ENCODE peak calls at places on chromosomes 1 and 21, in seven cellular contexts. One of them, this sample, is unnamed.

GRCh38 chr1:33661791-33662190 is 189.3 kb downstream of the ZSCAN20 start:
- DNase-seq in PC-9: no peak
- DNase-seq in mesendoderm: no peak
- DNase-seq in aorta: no peak
- DNase-seq in uterus: no peak
- DNase-seq in DND-41: no peak
- DNase-seq in spleen: no peak
- DNase-seq in this sample: no peak

GRCh38 chr21:41189147-41189538 is 21.2 kb downstream of the BACE2 start:
- DNase-seq in PC-9: no peak
- DNase-seq in mesendoderm: no peak
- DNase-seq in aorta: no peak
- DNase-seq in uterus: no peak
- DNase-seq in DND-41: no peak
- DNase-seq in spleen: no peak
- DNase-seq in this sample: no peak

GRCh38 chr1:200906491-200906890 is 11.8 kb downstream of the INAVA start:
- DNase-seq in PC-9: no peak
- DNase-seq in mesendoderm: no peak
- DNase-seq in aorta: no peak
- DNase-seq in uterus: no peak
- DNase-seq in DND-41: no peak
- DNase-seq in spleen: peak
- DNase-seq in this sample: no peak

GRCh38 chr1:19156676-19157075 is 53.4 kb downstream of the UBR4 start:
- DNase-seq in PC-9: peak
- DNase-seq in mesendoderm: no peak
- DNase-seq in aorta: no peak
- DNase-seq in uterus: no peak
- DNase-seq in DND-41: no peak
- DNase-seq in spleen: no peak
- DNase-seq in this sample: no peak

GRCh38 chr1:158014702-158015320 is 21.4 kb downstream of the KIRREL1 start:
- DNase-seq in PC-9: no peak
- DNase-seq in mesendoderm: no peak
- DNase-seq in aorta: no peak
- DNase-seq in uterus: no peak
- DNase-seq in DND-41: no peak
- DNase-seq in spleen: no peak
- DNase-seq in this sample: no peak

GRCh38 chr1:28173151-28173979 is 3.1 kb downstream of the PTAFR start:
- DNase-seq in PC-9: no peak
- DNase-seq in mesendoderm: peak
- DNase-seq in aorta: no peak
- DNase-seq in uterus: no peak
- DNase-seq in DND-41: no peak
- DNase-seq in spleen: peak
- DNase-seq in this sample: no peak

GRCh38 chr1:50427086-50427817 is 4.0 kb upstream of the DMRTA2 start:
- DNase-seq in PC-9: no peak
- DNase-seq in mesendoderm: peak
- DNase-seq in aorta: peak
- DNase-seq in uterus: no peak
- DNase-seq in DND-41: no peak
- DNase-seq in spleen: no peak
- DNase-seq in this sample: no peak

GRCh38 chr1:37125295-37125694 is 91.0 kb upstream of the GRIK3 start:
- DNase-seq in PC-9: no peak
- DNase-seq in mesendoderm: no peak
- DNase-seq in aorta: no peak
- DNase-seq in uterus: no peak
- DNase-seq in DND-41: no peak
- DNase-seq in spleen: no peak
- DNase-seq in this sample: no peak

GRCh38 chr1:48916121-48917069 is 139.7 kb upstream of the BEND5 start:
- DNase-seq in PC-9: peak
- DNase-seq in mesendoderm: peak
- DNase-seq in aorta: no peak
- DNase-seq in uterus: no peak
- DNase-seq in DND-41: peak
- DNase-seq in spleen: no peak
- DNase-seq in this sample: no peak

GRCh38 chr21:23463365-23463764 is 2143.9 kb downstream of the MRPL39 start:
- DNase-seq in PC-9: no peak
- DNase-seq in mesendoderm: no peak
- DNase-seq in aorta: no peak
- DNase-seq in uterus: no peak
- DNase-seq in DND-41: no peak
- DNase-seq in spleen: no peak
- DNase-seq in this sample: no peak

GRCh38 chr1:153358691-153358975 is 979 bp downstream of the S100A9 start:
- DNase-seq in PC-9: no peak
- DNase-seq in mesendoderm: no peak
- DNase-seq in aorta: no peak
- DNase-seq in uterus: no peak
- DNase-seq in DND-41: no peak
- DNase-seq in spleen: peak
- DNase-seq in this sample: no peak

GRCh38 chr1:48572632-48573258 is 100.7 kb upstream of the SPATA6 start:
- DNase-seq in PC-9: no peak
- DNase-seq in mesendoderm: peak
- DNase-seq in aorta: no peak
- DNase-seq in uterus: peak
- DNase-seq in DND-41: peak
- DNase-seq in spleen: peak
- DNase-seq in this sample: peak

GRCh38 chr21:45383615-45384201 is 21.3 kb upstream of the COL18A1 start:
- DNase-seq in PC-9: no peak
- DNase-seq in mesendoderm: peak
- DNase-seq in aorta: peak
- DNase-seq in uterus: peak
- DNase-seq in DND-41: no peak
- DNase-seq in spleen: peak
- DNase-seq in this sample: no peak

GRCh38 chr1:61334718-61335589 is 252.6 kb downstream of the NFIA start:
- DNase-seq in PC-9: no peak
- DNase-seq in mesendoderm: no peak
- DNase-seq in aorta: peak
- DNase-seq in uterus: peak
- DNase-seq in DND-41: no peak
- DNase-seq in spleen: no peak
- DNase-seq in this sample: no peak

GRCh38 chr1:84415386-84415785 is 17.1 kb downstream of the DNASE2B start:
- DNase-seq in PC-9: no peak
- DNase-seq in mesendoderm: no peak
- DNase-seq in aorta: no peak
- DNase-seq in uterus: no peak
- DNase-seq in DND-41: no peak
- DNase-seq in spleen: no peak
- DNase-seq in this sample: no peak

GRCh38 chr1:228101994-228102790 is 933 bp downstream of the C1orf35 start:
- DNase-seq in PC-9: no peak
- DNase-seq in mesendoderm: peak
- DNase-seq in aorta: no peak
- DNase-seq in uterus: no peak
- DNase-seq in DND-41: peak
- DNase-seq in spleen: peak
- DNase-seq in this sample: no peak

GRCh38 chr1:21324368-21325137 is 34.3 kb upstream of the ECE1 start:
- DNase-seq in PC-9: peak
- DNase-seq in mesendoderm: peak
- DNase-seq in aorta: peak
- DNase-seq in uterus: peak
- DNase-seq in DND-41: peak
- DNase-seq in spleen: peak
- DNase-seq in this sample: peak

DNA sequence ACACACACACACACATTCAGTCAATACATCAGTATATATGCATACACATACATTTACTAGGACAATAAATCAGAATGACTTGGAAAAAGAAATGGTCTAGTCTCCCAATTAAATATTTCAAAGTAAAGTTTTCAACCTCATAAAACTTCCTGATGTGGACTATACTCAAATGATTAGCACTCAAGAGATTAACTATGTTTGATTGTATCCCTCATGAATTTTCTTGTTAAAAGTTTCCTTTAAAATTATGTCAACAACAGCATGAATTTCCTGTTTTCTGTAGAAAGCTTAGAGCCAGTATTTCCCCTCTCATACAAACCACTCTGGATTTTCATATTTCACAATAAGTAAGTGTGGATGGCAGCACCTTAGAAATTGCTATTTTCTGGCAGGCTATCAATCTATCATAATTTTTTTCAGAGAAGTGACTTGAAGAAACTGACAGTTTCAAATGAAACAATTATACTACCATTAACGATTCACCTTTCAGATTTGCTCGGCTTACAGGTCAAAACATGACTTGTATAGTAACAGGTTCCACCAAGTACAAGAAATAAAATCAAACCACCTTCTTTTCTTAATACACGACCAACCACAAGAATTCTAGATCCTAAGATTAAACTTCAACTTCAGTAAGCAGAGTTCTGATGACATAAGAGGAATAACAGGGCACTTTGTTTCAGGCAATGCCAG is 20.9 kb downstream of the ELK4 start:
- DNase-seq in PC-9: peak
- DNase-seq in mesendoderm: no peak
- DNase-seq in aorta: no peak
- DNase-seq in uterus: no peak
- DNase-seq in DND-41: no peak
- DNase-seq in spleen: no peak
- DNase-seq in this sample: no peak
- H3K27ac ChIP-seq in PC-9: peak
- H3K27ac ChIP-seq in mesendoderm: no peak
- H3K27ac ChIP-seq in aorta: no peak
- H3K27ac ChIP-seq in uterus: peak
- H3K27ac ChIP-seq in DND-41: no peak
- H3K27ac ChIP-seq in spleen: no peak
- H3K27ac ChIP-seq in this sample: no peak

DNA sequence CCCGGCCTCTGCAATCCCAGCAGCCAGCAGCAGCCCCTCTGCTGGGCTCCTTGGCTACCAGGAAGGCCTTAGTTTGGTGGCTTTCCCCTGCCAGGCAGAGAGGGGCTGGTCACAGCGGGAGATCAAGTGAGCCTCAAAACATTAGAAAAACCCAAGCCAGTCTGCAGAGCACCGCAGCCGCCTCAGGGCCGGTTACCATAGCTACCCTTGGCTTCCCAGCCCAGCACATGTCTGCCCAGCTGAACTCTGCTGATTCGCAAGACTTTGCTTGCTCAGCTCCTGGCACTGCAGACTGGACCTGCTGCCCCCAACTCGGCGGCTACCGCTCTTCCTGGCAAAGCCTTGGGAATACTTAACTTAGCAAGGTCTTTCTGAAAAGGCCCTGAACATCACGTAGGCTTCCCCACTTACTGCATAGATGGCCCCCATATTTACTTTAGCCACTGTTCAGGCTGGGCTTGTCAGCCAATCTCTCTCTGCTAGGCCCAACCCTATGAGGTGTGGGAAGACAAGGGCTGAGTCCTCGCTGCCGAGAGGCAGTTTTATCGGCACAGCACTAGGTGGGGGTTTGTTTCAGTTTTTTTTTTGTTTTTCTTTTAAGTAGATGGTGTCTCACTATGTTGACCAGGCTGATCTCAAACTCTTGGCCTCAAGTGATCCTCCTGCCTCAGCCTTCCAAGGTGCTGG is 28.6 kb upstream of the PLEKHG5 start:
- DNase-seq in PC-9: no peak
- DNase-seq in mesendoderm: peak
- DNase-seq in aorta: peak
- DNase-seq in uterus: no peak
- DNase-seq in DND-41: no peak
- DNase-seq in spleen: no peak
- DNase-seq in this sample: no peak
- H3K27ac ChIP-seq in PC-9: no peak
- H3K27ac ChIP-seq in mesendoderm: no peak
- H3K27ac ChIP-seq in aorta: no peak
- H3K27ac ChIP-seq in uterus: no peak
- H3K27ac ChIP-seq in DND-41: no peak
- H3K27ac ChIP-seq in spleen: peak
- H3K27ac ChIP-seq in this sample: peak

GRCh38 chr1:185096531-185096930 is 51.2 kb downstream of the RNF2 start:
- DNase-seq in PC-9: no peak
- DNase-seq in mesendoderm: no peak
- DNase-seq in aorta: no peak
- DNase-seq in uterus: no peak
- DNase-seq in DND-41: no peak
- DNase-seq in spleen: no peak
- DNase-seq in this sample: no peak
- H3K27ac ChIP-seq in PC-9: no peak
- H3K27ac ChIP-seq in mesendoderm: no peak
- H3K27ac ChIP-seq in aorta: no peak
- H3K27ac ChIP-seq in uterus: no peak
- H3K27ac ChIP-seq in DND-41: no peak
- H3K27ac ChIP-seq in spleen: no peak
- H3K27ac ChIP-seq in this sample: no peak

DNA sequence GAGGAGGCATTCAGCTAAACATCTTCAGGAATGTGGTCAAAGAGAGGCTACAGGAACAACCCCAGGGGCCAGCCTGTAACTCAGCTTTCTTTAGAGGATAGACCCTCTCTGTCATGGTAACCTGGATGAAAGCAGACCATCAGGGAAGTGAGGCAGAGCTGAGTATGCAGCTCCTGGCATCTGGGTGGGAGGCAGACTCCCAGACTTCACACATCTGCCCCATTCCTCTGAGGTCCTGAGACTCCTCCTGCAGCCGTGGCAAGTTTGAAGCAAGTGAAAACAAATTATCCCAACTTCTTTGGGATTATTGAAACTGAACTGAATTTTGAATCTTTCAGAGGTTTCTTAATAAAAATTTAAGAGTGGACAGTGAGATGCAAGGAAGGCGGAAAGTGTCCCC is 126.1 kb upstream of the KIAA0040 start:
- DNase-seq in PC-9: no peak
- DNase-seq in mesendoderm: no peak
- DNase-seq in aorta: no peak
- DNase-seq in uterus: no peak
- DNase-seq in DND-41: no peak
- DNase-seq in spleen: no peak
- DNase-seq in this sample: no peak
- H3K27ac ChIP-seq in PC-9: no peak
- H3K27ac ChIP-seq in mesendoderm: no peak
- H3K27ac ChIP-seq in aorta: no peak
- H3K27ac ChIP-seq in uterus: peak
- H3K27ac ChIP-seq in DND-41: no peak
- H3K27ac ChIP-seq in spleen: no peak
- H3K27ac ChIP-seq in this sample: peak

GRCh38 chr1:32362474-32363313 is at the start of the genes FAM229A and TSSK3:
- DNase-seq in PC-9: no peak
- DNase-seq in mesendoderm: no peak
- DNase-seq in aorta: peak
- DNase-seq in uterus: no peak
- DNase-seq in DND-41: no peak
- DNase-seq in spleen: peak
- DNase-seq in this sample: no peak
- H3K27ac ChIP-seq in PC-9: no peak
- H3K27ac ChIP-seq in mesendoderm: no peak
- H3K27ac ChIP-seq in aorta: no peak
- H3K27ac ChIP-seq in uterus: peak
- H3K27ac ChIP-seq in DND-41: no peak
- H3K27ac ChIP-seq in spleen: peak
- H3K27ac ChIP-seq in this sample: peak

This sample was measured in tibial nerve.